ENCODE peak calls at places on chromosomes 5 and 9, in seven cellular contexts. J is stomach, I is body of pancreas, Q is tibial nerve, Y is HCT116, P is GM12878, L is H54. V is an unnamed sample.

GRCh38 chr9:36165766-36166149 is 3.4 kb upstream of the CCIN start:
- DNase-seq in Y (no peak), J (no peak), P (no peak), L (no peak), I (no peak), Q (no peak), V (no peak)

GRCh38 chr9:124482431-124483031 is 24.7 kb downstream of the NR5A1 start:
- DNase-seq in Q (no peak), L (no peak), I (no peak), Y (no peak), J (no peak), P (no peak), V (peak)

GRCh38 chr5:10323588-10324488 is 16.1 kb upstream of the CMBL start:
- DNase-seq in Y (no peak), P (no peak), L (no peak), Q (no peak), I (no peak), J (no peak), V (no peak)

GRCh38 chr5:1731091-1731639 is 68.5 kb downstream of the MRPL36 start:
- DNase-seq in L (no peak), J (no peak), Y (no peak), I (no peak), P (no peak), Q (no peak), V (no peak)

GRCh38 chr5:160787247-160787646 is 64.8 kb downstream of the ATP10B start:
- DNase-seq in P (peak), L (no peak), Y (no peak), I (peak), Q (no peak), J (peak), V (no peak)

GRCh38 chr5:61357745-61358144 is 25.7 kb downstream of the ZSWIM6 start:
- DNase-seq in P (no peak), L (no peak), Q (no peak), I (no peak), Y (peak), J (no peak), V (peak)

GRCh38 chr9:132114102-132114707 is 34.5 kb upstream of the MED27 start:
- DNase-seq in Q (peak), I (peak), P (no peak), Y (no peak), L (peak), J (peak), V (peak)

GRCh38 chr9:114264806-114265550 is 57.9 kb upstream of the ORM1 start:
- DNase-seq in L (no peak), Q (no peak), I (no peak), Y (no peak), P (no peak), J (no peak), V (no peak)

GRCh38 chr9:26722755-26723154 is 169.8 kb downstream of the CAAP1 start:
- DNase-seq in P (no peak), I (no peak), J (no peak), L (no peak), Q (no peak), Y (no peak), V (no peak)

GRCh38 chr5:85462957-85463356 is 1078.3 kb upstream of the EDIL3 start:
- DNase-seq in L (no peak), I (no peak), Y (no peak), P (no peak), Q (no peak), J (no peak), V (no peak)

GRCh38 chr5:50559955-50560354 is 106.5 kb upstream of the PARP8 start:
- DNase-seq in P (no peak), I (no peak), J (no peak), Q (no peak), L (no peak), Y (no peak), V (no peak)

GRCh38 chr9:74958587-74958986 is 5.9 kb upstream of the C9orf40 start:
- DNase-seq in L (no peak), Q (no peak), J (no peak), P (no peak), Y (no peak), I (no peak), V (no peak)

GRCh38 chr5:179311091-179311470 is 34.2 kb downstream of the ADAMTS2 start:
- DNase-seq in Y (no peak), L (no peak), I (no peak), Q (no peak), P (no peak), J (no peak), V (no peak)

GRCh38 chr5:154288145-154288544 is 97.6 kb downstream of the GALNT10 start:
- DNase-seq in P (no peak), J (peak), Q (peak), L (no peak), I (peak), Y (no peak), V (no peak)

GRCh38 chr9:35164711-35165110 is 2.9 kb downstream of the UNC13B start:
- DNase-seq in Q (no peak), P (no peak), J (no peak), Y (no peak), I (no peak), L (peak), V (no peak)

GRCh38 chr9:35158501-35159280 is 3.1 kb upstream of the UNC13B start:
- DNase-seq in I (no peak), Q (no peak), J (no peak), P (no peak), Y (no peak), L (no peak), V (no peak)

GRCh38 chr9:35163413-35163812 is 1.6 kb downstream of the UNC13B start:
- DNase-seq in I (no peak), L (no peak), Y (no peak), P (no peak), J (no peak), Q (no peak), V (no peak)

GRCh38 chr9:35162605-35163315 is 951 bp downstream of the UNC13B start:
- DNase-seq in P (no peak), J (no peak), I (no peak), Y (no peak), L (no peak), Q (peak), V (no peak)

GRCh38 chr9:35161713-35162604 is at the start of gene UNC13B:
- DNase-seq in I (peak), J (peak), L (peak), Y (peak), P (peak), Q (peak), V (peak)
- TF ChIP-seq POLR2A in I (peak), J (no peak), L (peak), Y (peak), P (no peak), Q (peak), V (no peak)

DNA sequence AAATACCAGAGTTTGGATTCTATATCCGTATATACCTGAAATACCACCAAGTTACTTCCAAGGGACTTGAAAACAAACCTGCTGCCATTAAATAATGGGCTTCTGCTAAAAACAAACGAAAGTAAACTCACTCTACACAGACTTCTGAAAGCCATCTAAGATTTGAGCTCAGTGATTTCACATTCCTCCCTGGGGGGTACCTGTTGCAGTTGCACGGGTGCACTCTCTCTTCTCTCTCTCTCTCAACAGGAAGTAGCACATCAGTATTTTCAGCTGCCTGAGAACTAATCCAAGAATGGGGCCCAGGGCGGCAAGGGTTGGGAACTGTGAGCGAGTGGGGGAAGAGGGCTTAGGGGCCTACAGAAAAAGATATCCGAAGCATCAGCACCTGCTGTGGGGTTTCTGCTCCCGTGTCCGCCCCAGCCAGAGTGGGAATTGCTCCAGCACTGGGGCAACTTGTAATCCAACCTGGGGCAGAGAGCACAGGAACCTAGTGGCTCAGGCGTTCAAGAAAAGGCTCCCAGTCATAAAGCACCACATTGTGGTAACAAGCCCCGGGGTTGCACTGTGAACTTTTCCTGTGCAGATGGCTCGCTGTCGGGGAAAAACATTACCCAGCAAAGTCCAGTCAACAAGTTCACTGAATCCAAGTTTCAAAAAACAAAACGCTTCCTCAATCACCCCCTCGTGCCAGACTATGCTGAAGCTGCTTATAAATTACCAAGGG is 99.8 kb downstream of the EFNA5 start:
- DNase-seq in P (peak), L (no peak), I (peak), Y (no peak), J (peak), Q (no peak), V (no peak)
- TF ChIP-seq POLR2A in P (no peak), L (no peak), I (no peak), Y (no peak), J (no peak), Q (no peak), V (no peak)

GRCh38 chr5:39505751-39506150 is 81.0 kb upstream of the DAB2 start:
- DNase-seq in I (no peak), L (no peak), Y (no peak), J (no peak), Q (no peak), P (no peak), V (no peak)
- TF ChIP-seq POLR2A in I (no peak), L (no peak), Y (no peak), J (no peak), Q (no peak), P (no peak), V (no peak)

GRCh38 chr5:77181596-77182304 is 28.7 kb upstream of the PDE8B start:
- DNase-seq in Y (no peak), J (no peak), L (no peak), P (no peak), Q (peak), I (no peak), V (no peak)

GRCh38 chr5:77176429-77176828 is 34.1 kb upstream of the PDE8B start:
- DNase-seq in I (no peak), Y (no peak), L (no peak), J (no peak), P (no peak), Q (no peak), V (no peak)

GRCh38 chr5:77177576-77177975 is 32.9 kb upstream of the PDE8B start:
- DNase-seq in Q (no peak), J (no peak), L (no peak), P (no peak), Y (no peak), I (no peak), V (no peak)

GRCh38 chr5:77181173-77181572 is 29.3 kb upstream of the PDE8B start:
- DNase-seq in I (no peak), J (no peak), L (no peak), Y (no peak), P (no peak), Q (no peak), V (no peak)

GRCh38 chr5:77180167-77181081 is 30.1 kb upstream of the PDE8B start:
- DNase-seq in Q (no peak), P (no peak), L (no peak), I (peak), Y (no peak), J (peak), V (no peak)
- TF ChIP-seq POLR2A in Q (no peak), P (no peak), L (no peak), I (no peak), Y (no peak), J (no peak), V (no peak)

DNA sequence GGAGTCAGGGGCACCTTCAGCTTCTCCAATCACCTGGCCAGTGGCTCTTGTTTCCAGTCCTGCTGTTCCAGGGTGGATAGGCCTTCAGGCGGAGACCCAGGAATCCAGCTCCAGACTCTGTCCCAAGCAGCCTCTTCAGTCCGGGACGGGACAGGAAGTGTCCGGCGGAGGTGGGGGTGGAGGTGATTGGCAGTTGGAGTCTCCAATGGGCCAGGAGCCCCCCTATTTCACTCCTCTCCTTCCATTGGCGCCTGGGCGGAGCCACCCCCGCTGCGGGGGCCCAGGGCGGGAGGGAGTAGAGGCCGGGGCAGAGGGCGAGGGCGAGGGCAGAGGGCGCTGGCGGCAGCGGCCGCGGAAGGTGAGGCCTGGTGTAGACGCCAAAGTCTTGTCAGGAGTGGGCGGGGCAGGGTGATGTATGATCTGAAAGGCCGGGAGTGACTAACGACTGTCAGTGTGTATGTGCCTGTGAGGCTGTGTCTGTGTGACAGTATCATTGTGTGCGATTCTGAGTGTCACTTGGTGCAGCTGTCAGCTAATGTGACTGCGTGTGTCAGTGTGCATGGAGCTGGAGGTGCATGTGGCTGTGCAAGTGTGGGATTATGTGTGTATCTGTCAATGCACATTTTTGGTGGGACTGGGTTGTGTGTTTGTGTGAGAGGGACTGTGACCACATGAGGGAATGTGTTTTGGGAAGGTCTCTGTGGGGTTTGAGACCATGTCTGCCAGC is at the start of gene IL11RA:
- DNase-seq in I (peak), J (peak), L (peak), Q (peak), P (no peak), Y (peak), V (peak)
- TF ChIP-seq POLR2A in I (no peak), J (no peak), L (peak), Q (no peak), P (peak), Y (peak), V (peak)

GRCh38 chr9:134135343-134136116 is at the start of gene WDR5:
- DNase-seq in P (peak), J (peak), Y (peak), Q (peak), L (peak), I (peak), V (peak)
- TF ChIP-seq POLR2A in P (peak), J (no peak), Y (no peak), Q (peak), L (peak), I (peak), V (peak)

DNA sequence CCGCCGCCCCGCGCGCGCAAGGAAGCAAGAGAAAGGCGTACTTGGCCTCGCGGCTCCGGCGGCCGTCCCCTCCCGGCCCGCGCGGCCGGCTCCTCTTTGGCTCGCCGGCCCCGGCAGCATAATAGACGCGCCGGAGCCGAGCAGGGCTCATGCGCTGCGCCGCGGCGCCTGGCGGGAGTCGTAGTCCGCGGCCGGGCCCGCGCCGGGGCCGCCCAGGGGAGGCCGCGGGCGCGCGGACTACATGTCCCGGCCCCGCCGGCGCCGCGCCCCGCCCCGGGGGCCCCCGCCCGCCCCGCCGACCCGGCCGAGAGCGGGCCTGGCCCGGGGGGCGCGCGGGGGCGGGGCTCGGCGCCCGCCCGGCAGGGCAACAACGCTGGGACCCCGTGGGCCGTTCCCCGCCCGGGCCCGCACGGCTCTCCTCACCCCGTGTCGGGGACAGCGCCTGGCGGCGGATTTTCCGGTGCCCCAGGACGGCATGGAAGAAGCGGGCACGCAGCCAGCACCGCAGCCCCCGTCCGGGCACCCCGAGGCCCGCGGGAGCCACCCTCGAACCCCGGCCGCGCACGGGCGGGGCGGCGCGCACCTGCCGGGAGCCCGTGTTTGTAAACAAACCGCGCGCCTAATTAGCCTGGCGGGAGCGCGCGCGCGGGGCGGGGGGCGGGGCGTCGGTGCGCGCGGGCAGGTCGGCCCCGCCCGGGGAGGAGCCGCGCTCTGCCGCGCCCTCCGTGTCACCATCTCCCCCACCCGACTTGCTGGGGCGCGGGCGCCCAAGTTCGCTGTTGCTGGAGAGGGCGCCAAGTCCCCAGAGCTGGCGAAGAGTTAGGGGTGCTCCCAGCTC is at the start of gene BRD3:
- DNase-seq in Q (peak), I (peak), L (peak), J (peak), Y (peak), P (peak), V (peak)
- TF ChIP-seq POLR2A in Q (peak), I (peak), L (peak), J (no peak), Y (peak), P (peak), V (peak)

GRCh38 chr5:83471405-83472212 is at the start of gene VCAN:
- DNase-seq in I (peak), Q (peak), J (no peak), L (no peak), P (no peak), Y (peak), V (peak)
- TF ChIP-seq POLR2A in I (peak), Q (no peak), J (no peak), L (no peak), P (no peak), Y (peak), V (no peak)